ENCODE peak calls at places on chromosomes 1 and 21, in eight cellular contexts. H is dorsolateral prefrontal cortex, G is gastrocnemius medialis, A is psoas muscle, T is GM23248, Y is colonic mucosa, F is foreskin keratinocyte, Z is cardiac muscle cell. L is an unnamed sample. For H3K27me3, the result is how much of the 10 kb centered on the place peaks cover.

GRCh38 chr1:195577748-195578147 is 1030.5 kb downstream of the KCNT2 start:
- DNase-seq in H (no peak), G (no peak), A (no peak), T (no peak), Y (no peak), F (no peak), Z (peak), L (no peak)

GRCh38 chr1:20279507-20279906 is 11.2 kb upstream of the VWA5B1 start:
- DNase-seq in H (no peak), G (no peak), A (no peak), T (peak), Y (peak), F (peak), Z (no peak), L (no peak)

GRCh38 chr1:8194481-8195227 is 123.3 kb upstream of the SLC45A1 start:
- DNase-seq in H (no peak), G (no peak), A (no peak), T (peak), Y (no peak), F (no peak), Z (no peak), L (no peak)

GRCh38 chr21:34596561-34597271 is 18.2 kb downstream of the RCAN1 start:
- DNase-seq in H (no peak), G (no peak), A (no peak), T (no peak), Y (no peak), F (no peak), Z (no peak), L (no peak)

GRCh38 chr1:147580200-147580557 is 38.9 kb downstream of the BCL9 start:
- DNase-seq in H (no peak), G (no peak), A (no peak), T (peak), Y (no peak), F (peak), Z (no peak), L (no peak)

GRCh38 chr1:209733409-209734192 is 22.3 kb upstream of the TRAF3IP3 start:
- DNase-seq in H (no peak), G (no peak), A (no peak), T (peak), Y (no peak), F (no peak), Z (no peak), L (no peak)

GRCh38 chr1:179798864-179799516 is 55.9 kb downstream of the FAM163A start:
- DNase-seq in H (no peak), G (no peak), A (no peak), T (no peak), Y (no peak), F (no peak), Z (no peak), L (no peak)

GRCh38 chr1:22176258-22176657 is 33.4 kb upstream of the WNT4 start:
- DNase-seq in H (no peak), G (no peak), A (no peak), T (no peak), Y (no peak), F (peak), Z (no peak), L (no peak)

GRCh38 chr1:214660900-214661299 is 57.9 kb downstream of the CENPF start:
- DNase-seq in H (peak), G (no peak), A (no peak), T (peak), Y (peak), F (no peak), Z (peak), L (no peak)

GRCh38 chr1:214439352-214440119 is 111.9 kb downstream of the PTPN14 start:
- DNase-seq in H (no peak), G (peak), A (no peak), T (no peak), Y (peak), F (peak), Z (no peak), L (no peak)

GRCh38 chr1:1250828-1251284 is 4.3 kb upstream of the C1QTNF12 start:
- DNase-seq in H (no peak), G (no peak), A (no peak), T (no peak), Y (no peak), F (peak), Z (no peak), L (no peak)

GRCh38 chr1:207073906-207074820 is 14.5 kb upstream of the C4BPB start:
- DNase-seq in H (no peak), G (no peak), A (no peak), T (peak), Y (no peak), F (peak), Z (no peak), L (no peak)

GRCh38 chr1:192839164-192840066 is 30.6 kb downstream of the RGS2 start:
- DNase-seq in H (no peak), G (no peak), A (no peak), T (no peak), Y (no peak), F (no peak), Z (no peak), L (no peak)

GRCh38 chr1:11100149-11100493 is 452 bp upstream of the EXOSC10 start:
- DNase-seq in H (no peak), G (no peak), A (no peak), T (no peak), Y (no peak), F (no peak), Z (no peak), L (no peak)

GRCh38 chr21:28821276-28822063 is 171.2 kb downstream of the LTN1 start:
- DNase-seq in H (no peak), G (no peak), A (no peak), T (peak), Y (no peak), F (no peak), Z (no peak), L (no peak)

GRCh38 chr1:203057831-203058673 is 27.8 kb downstream of the MYOG start:
- DNase-seq in H (no peak), G (no peak), A (peak), T (peak), Y (no peak), F (no peak), Z (no peak), L (no peak)

GRCh38 chr21:16211339-16212303 is 481.8 kb downstream of the USP25 start:
- DNase-seq in H (no peak), G (no peak), A (no peak), T (peak), Y (no peak), F (peak), Z (peak), L (no peak)

GRCh38 chr21:24280591-24280990 is 1326.7 kb downstream of the MRPL39 start:
- DNase-seq in H (no peak), G (no peak), A (no peak), T (no peak), Y (no peak), F (no peak), Z (no peak), L (no peak)

GRCh38 chr1:196438324-196438723 is 169.9 kb downstream of the KCNT2 start:
- DNase-seq in H (no peak), G (no peak), A (no peak), T (no peak), Y (no peak), F (no peak), Z (no peak), L (no peak)

GRCh38 chr21:34701726-34702125 is 32.9 kb downstream of the CLIC6 start:
- DNase-seq in H (no peak), G (no peak), A (no peak), T (peak), Y (no peak), F (no peak), Z (no peak), L (no peak)

GRCh38 chr1:228289996-228290881 is 82.4 kb downstream of the OBSCN start:
- DNase-seq in H (peak), G (no peak), A (peak), T (no peak), Y (no peak), F (no peak), Z (no peak), L (no peak)

GRCh38 chr21:23887709-23888303 is 1719.5 kb downstream of the MRPL39 start:
- DNase-seq in H (no peak), G (no peak), A (no peak), T (no peak), Y (no peak), F (no peak), Z (no peak), L (no peak)

GRCh38 chr1:208475449-208475848 is 231.3 kb upstream of the PLXNA2 start:
- DNase-seq in H (no peak), G (no peak), A (no peak), T (peak), Y (no peak), F (peak), Z (no peak), L (no peak)

GRCh38 chr1:22636927-22637326 is 499 bp downstream of the C1QA start:
- DNase-seq in H (no peak), G (no peak), A (no peak), T (no peak), Y (no peak), F (no peak), Z (no peak), L (no peak)

GRCh38 chr1:33302325-33302724 is 18.6 kb downstream of the A3GALT2 start:
- DNase-seq in H (no peak), G (no peak), A (no peak), T (no peak), Y (no peak), F (no peak), Z (no peak), L (no peak)

GRCh38 chr1:6614953-6615785 is 1.6 kb downstream of the PHF13 start:
- DNase-seq in H (no peak), G (no peak), A (no peak), T (peak), Y (no peak), F (no peak), Z (no peak), L (no peak)

GRCh38 chr1:181676269-181676668 is 193.0 kb downstream of the CACNA1E start:
- DNase-seq in H (no peak), G (peak), A (no peak), T (peak), Y (peak), F (peak), Z (peak), L (no peak)

GRCh38 chr21:35349378-35350080 is 300.4 kb upstream of the RUNX1 start:
- DNase-seq in H (no peak), G (no peak), A (no peak), T (peak), Y (no peak), F (no peak), Z (no peak), L (no peak)

GRCh38 chr1:27522148-27522859 is 32.3 kb upstream of the WASF2 start:
- DNase-seq in H (no peak), G (peak), A (peak), T (peak), Y (no peak), F (peak), Z (no peak), L (no peak)

GRCh38 chr1:34140011-34140676 is 24.9 kb downstream of the CSMD2 start:
- DNase-seq in H (no peak), G (no peak), A (no peak), T (no peak), Y (no peak), F (no peak), Z (no peak), L (no peak)

GRCh38 chr1:221776495-221777413 is 34.9 kb upstream of the DUSP10 start:
- DNase-seq in H (no peak), G (no peak), A (no peak), T (no peak), Y (peak), F (no peak), Z (no peak), L (no peak)

GRCh38 chr1:36857761-36858160 is 176.6 kb downstream of the GRIK3 start:
- DNase-seq in H (no peak), G (no peak), A (peak), T (no peak), Y (no peak), F (no peak), Z (no peak), L (no peak)

GRCh38 chr1:114700026-114700600 is 4.8 kb upstream of the AMPD1 start:
- DNase-seq in H (no peak), G (no peak), A (no peak), T (peak), Y (no peak), F (no peak), Z (no peak), L (no peak)

DNA sequence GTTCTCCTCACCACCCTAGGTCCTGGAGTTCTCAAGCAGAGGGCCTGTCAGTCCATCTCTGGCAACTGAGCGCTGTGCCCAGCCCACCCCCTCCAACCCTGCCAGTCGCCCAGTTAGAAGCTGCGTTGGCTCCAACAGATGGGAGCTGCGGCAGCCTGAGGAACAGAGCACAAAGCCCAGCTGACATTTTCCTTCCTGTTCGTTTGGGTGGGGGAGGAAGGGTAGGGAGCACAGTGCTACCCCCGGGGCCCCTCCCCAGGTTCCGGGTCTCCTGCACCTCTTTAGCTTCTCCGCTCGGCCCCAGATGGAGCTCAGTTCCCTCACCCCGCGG is 1.4 kb downstream of the LRRN2 start:
- DNase-seq in H (no peak), G (no peak), A (no peak), T (no peak), Y (no peak), F (no peak), Z (no peak), L (no peak)
- H3K27me3 ChIP-seq in H (under half), G (under half), A (under half), T (half or more), Y (under half), F (half or more), Z (half or more), L (half or more)

GRCh38 chr21:41547111-41547510 is 39.2 kb upstream of the TMPRSS2 start:
- DNase-seq in H (no peak), G (no peak), A (no peak), T (no peak), Y (no peak), F (no peak), Z (no peak), L (no peak)
- H3K27me3 ChIP-seq in H (under half), G (under half), A (under half), T (under half), Y (under half), F (under half), Z (under half), L (half or more)

DNA sequence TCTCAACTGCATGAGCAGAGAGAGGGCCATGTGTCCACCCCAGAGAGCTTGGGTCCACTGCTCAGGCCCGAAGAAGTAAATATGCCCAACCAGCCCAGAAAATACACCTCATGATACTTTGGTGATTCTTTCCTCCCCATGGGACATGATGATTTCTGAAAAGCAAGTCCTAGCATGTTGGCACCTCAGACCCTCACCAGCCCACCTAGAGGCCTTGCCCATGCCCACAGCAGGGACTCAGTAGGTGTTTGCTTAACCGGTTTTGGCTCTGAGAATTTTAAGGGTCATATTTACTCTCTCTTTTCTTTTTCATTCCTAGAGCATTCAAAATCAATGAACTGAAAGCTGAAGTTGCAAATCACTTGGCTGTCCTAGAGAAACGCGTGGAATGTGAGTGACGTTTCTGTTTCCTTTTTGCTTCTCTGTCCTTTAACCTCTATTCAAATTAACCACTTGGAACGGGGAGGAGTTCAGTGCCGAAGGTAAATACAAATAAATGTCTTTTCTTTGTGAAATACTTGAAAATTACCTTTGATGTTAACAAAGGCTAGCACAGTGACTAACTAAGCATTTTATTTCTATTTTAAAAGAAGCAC is 79.7 kb downstream of the PDE9A start:
- DNase-seq in H (no peak), G (no peak), A (no peak), T (no peak), Y (no peak), F (no peak), Z (no peak), L (no peak)
- H3K27me3 ChIP-seq in H (under half), G (under half), A (under half), T (under half), Y (under half), F (under half), Z (under half), L (under half)

DNA sequence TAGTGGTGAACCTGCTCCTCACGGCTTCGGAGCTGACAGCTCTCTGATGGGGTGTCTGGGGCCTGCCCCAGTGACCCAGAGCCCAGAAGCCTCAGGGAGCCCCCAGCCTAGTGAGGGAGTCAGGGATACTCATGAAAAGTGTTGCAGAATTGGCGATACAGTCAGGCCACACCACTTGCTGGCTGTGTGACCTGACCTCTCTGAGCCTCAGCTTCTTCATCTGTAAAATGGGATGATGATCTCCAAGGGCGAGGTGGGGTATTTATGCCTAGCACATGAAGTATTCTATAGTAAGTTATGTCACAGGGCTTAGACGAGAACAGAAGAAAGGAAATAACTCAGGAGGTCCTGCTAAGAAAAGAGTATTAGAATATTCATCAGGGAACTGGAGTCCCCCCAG is 1.6 kb downstream of the TMEM51 start:
- DNase-seq in H (no peak), G (no peak), A (no peak), T (no peak), Y (no peak), F (no peak), Z (no peak), L (no peak)
- H3K27me3 ChIP-seq in H (under half), G (under half), A (under half), T (under half), Y (under half), F (under half), Z (under half), L (under half)

GRCh38 chr1:184930645-184931044 is 43.7 kb downstream of the NIBAN1 start:
- DNase-seq in H (no peak), G (no peak), A (no peak), T (no peak), Y (no peak), F (no peak), Z (no peak), L (no peak)
- H3K27me3 ChIP-seq in H (under half), G (under half), A (under half), T (under half), Y (under half), F (under half), Z (under half), L (under half)

GRCh38 chr1:2929335-2929734 is 91.9 kb upstream of the ACTRT2 start:
- DNase-seq in H (no peak), G (no peak), A (no peak), T (no peak), Y (no peak), F (no peak), Z (no peak), L (no peak)
- H3K27me3 ChIP-seq in H (under half), G (under half), A (under half), T (under half), Y (under half), F (under half), Z (under half), L (half or more)

GRCh38 chr1:100506221-100506620 is 31.7 kb upstream of the GPR88 start:
- DNase-seq in H (no peak), G (no peak), A (no peak), T (no peak), Y (no peak), F (no peak), Z (no peak), L (no peak)
- H3K27me3 ChIP-seq in H (under half), G (under half), A (under half), T (under half), Y (under half), F (under half), Z (under half), L (under half)

L was measured in left ventricle myocardium inferior.